ENCODE peak calls at places on chromosomes 3 and 15, in seven cellular contexts. Y, S, I, Z, U, T and K are unnamed samples.

GRCh38 chr3:169505577-169506155 is 157.8 kb downstream of the MECOM start:
- DNase-seq in Y (no peak), S (no peak), I (no peak), Z (no peak), U (no peak), T (no peak), K (no peak)

GRCh38 chr15:59685737-59686297 is 3.3 kb downstream of the BNIP2 start:
- DNase-seq in Y (no peak), S (no peak), I (no peak), Z (peak; percentile 75), U (no peak), T (no peak), K (no peak)

GRCh38 chr3:25293736-25294135 is 134.3 kb upstream of the RARB start:
- DNase-seq in Y (no peak), S (no peak), I (no peak), Z (peak; percentile 3), U (no peak), T (no peak), K (no peak)

GRCh38 chr3:19213608-19214220 is 65.4 kb downstream of the KCNH8 start:
- DNase-seq in Y (peak; percentile 29), S (no peak), I (no peak), Z (no peak), U (no peak), T (no peak), K (no peak)

GRCh38 chr15:38193496-38193895 is 59.1 kb upstream of the SPRED1 start:
- DNase-seq in Y (no peak), S (no peak), I (no peak), Z (no peak), U (no peak), T (no peak), K (no peak)

GRCh38 chr15:29670945-29671307 is 151.3 kb downstream of the TJP1 start:
- DNase-seq in Y (no peak), S (no peak), I (no peak), Z (peak; percentile 83), U (no peak), T (no peak), K (no peak)

GRCh38 chr3:111715911-111716523 is 120.9 kb upstream of the ZBED2 start:
- DNase-seq in Y (peak; percentile 53), S (peak; percentile 34), I (peak; percentile 75), Z (peak; percentile 71), U (peak; percentile 38), T (peak; percentile 53), K (no peak)

GRCh38 chr3:149792485-149793270 is at the start of gene ANKUB1:
- DNase-seq in Y (no peak), S (no peak), I (no peak), Z (no peak), U (no peak), T (no peak), K (no peak)

GRCh38 chr3:194003128-194004057 is 132.6 kb upstream of the HES1 start:
- DNase-seq in Y (peak; percentile 51), S (peak; percentile 21), I (peak; percentile 94), Z (peak; percentile 96), U (peak; percentile 92), T (no peak), K (peak; percentile 98)

GRCh38 chr15:31483053-31483923 is 156.7 kb downstream of the KLF13 start:
- DNase-seq in Y (peak; percentile 74), S (no peak), I (no peak), Z (no peak), U (no peak), T (peak; percentile 27), K (peak; percentile 61)
- H3K4me3 ChIP-seq in Y (peak overlapping the region; percentile 59), S (no peak overlapping the region), I (no peak overlapping the region), Z (no peak overlapping the region), U (peak overlapping the region; percentile 54), T (peak overlapping the region; percentile 24), K (peak overlapping the region; percentile 43)

DNA sequence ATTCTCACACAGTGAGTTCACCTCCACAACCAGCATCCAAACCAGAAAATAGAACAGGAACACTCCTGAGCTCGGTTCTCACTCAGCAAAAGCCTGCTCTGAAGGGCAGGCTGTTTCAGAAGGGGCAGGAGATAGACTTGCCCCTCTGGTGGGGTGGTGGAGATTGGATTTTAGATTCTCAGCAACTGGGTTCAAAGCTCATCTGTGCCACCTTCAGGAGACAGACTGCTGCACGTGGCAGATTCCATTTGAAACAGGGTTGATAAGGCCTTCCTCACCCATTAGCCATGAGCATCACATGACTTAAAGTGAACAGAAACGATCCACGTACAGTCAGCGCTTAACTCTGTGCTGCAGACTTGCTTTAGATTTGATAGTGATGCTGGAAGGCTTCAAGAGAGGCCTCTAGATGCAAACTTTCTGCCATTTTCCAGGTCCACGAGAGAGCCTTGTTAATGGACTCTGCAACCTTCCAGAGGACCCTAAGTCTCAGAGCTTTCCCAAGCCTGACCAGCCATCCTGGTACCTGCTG is 35.0 kb upstream of the MGLL start:
- DNase-seq in Y (peak; percentile 45), S (no peak), I (no peak), Z (peak; percentile 13), U (no peak), T (no peak), K (no peak)
- TF ChIP-seq CTCF in Y (no peak), S (peak; percentile 11), I (no peak), Z (no peak), U (peak; percentile 21), T (no peak), K (peak; percentile 15)

DNA sequence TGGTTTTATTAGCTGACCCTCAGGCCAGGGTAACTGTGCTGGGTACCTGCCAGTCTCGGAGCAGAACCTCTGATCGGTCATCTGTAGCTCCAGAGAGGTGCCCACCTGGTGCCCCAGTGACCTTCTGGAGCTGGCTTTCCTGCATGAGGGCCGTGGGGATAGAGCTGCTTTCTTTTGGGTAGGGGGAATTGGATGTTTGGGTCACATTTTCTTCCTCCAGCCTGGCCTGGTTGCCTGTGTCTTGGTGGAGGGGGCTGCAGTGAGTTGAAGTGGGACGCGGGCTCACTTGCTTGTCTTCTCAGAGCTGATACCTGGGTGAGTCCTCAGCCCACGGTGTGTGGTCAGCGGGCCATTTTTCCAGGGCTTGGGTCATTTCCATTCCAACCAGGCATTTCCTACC is 2.6 kb downstream of the ZNF710 start:
- DNase-seq in Y (no peak), S (no peak), I (no peak), Z (no peak), U (no peak), T (no peak), K (no peak)
- H3K4me3 ChIP-seq in Y (peak overlapping the region; percentile 91), S (no peak overlapping the region), I (no peak overlapping the region), Z (no peak overlapping the region), U (peak overlapping the region; percentile 94), T (peak overlapping the region; percentile 73), K (no peak overlapping the region)

GRCh38 chr3:190458040-190458439 is 8.3 kb upstream of the TMEM207 start:
- DNase-seq in Y (no peak), S (no peak), I (no peak), Z (peak; percentile 18), U (no peak), T (no peak), K (no peak)
- TF ChIP-seq CTCF in Y (no peak), S (no peak), I (no peak), Z (no peak), U (no peak), T (no peak), K (no peak)

GRCh38 chr3:44021646-44022594 is 219.8 kb upstream of the TOPAZ1 start:
- DNase-seq in Y (peak; percentile 38), S (no peak), I (no peak), Z (no peak), U (no peak), T (no peak), K (no peak)
- H3K4me3 ChIP-seq in Y (peak overlapping the region; percentile 63), S (no peak overlapping the region), I (no peak overlapping the region), Z (peak overlapping the region; percentile 36), U (peak overlapping the region; percentile 52), T (peak overlapping the region; percentile 58), K (peak overlapping the region; percentile 31)

DNA sequence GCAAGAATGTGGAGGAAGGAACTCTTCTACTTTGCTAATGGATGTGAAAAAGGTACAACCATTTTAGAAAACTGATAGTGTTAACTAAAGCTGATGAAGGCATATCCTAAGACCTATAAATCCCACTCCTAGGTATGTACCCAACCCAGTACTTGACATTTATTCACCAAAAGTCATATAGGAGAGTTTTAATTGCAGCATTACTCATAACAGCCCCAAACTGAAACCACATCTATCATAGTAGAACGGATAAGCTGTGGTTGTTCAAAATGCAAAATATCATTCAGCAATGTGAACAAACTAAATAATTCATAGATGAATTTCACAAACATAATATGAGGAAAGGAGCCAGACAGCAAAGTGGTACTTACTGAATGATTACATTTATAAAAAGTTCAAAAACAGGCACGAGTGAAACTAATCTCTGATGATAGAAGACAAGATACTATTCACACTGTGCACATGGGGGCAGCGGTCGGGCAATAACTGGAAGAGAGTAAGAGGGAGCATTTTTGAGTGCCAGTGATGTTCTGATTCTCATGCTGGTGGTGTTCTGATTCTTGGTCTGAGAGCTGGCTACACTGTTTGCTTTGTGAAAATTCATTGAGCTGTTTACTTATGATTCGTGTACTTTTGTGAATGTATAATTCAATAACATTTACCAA is 34.3 kb downstream of the GOLIM4 start:
- DNase-seq in Y (peak; percentile 56), S (no peak), I (no peak), Z (no peak), U (no peak), T (no peak), K (no peak)
- TF ChIP-seq CTCF in Y (no peak), S (no peak), I (no peak), Z (no peak), U (no peak), T (no peak), K (no peak)